ENCODE peak calls at places on chromosome 12, in ten cellular contexts. A, R, M, C, G, J, O, P, Q and K are unnamed samples.

GRCh38 chr12:131783915-131784541 is 44.2 kb upstream of the MMP17 start:
- DNase-seq in A (peak; percentile 84), R (no peak), M (peak; percentile 89), C (no peak), G (no peak), J (peak; percentile 68), O (no peak), P (peak; percentile 84), Q (peak; percentile 82), K (no peak)

GRCh38 chr12:76636141-76636692 is 76.6 kb upstream of the OSBPL8 start:
- DNase-seq in A (peak; percentile 39), R (no peak), M (peak; percentile 61), C (no peak), G (no peak), J (no peak), O (no peak), P (peak; percentile 74), Q (peak; percentile 86), K (no peak)

GRCh38 chr12:131683266-131684014 is 27.4 kb upstream of the SFSWAP start:
- DNase-seq in A (no peak), R (no peak), M (no peak), C (no peak), G (no peak), J (no peak), O (peak; percentile 38), P (no peak), Q (no peak), K (no peak)

GRCh38 chr12:65885312-65885711 is 61.0 kb downstream of the HMGA2 start:
- DNase-seq in A (no peak), R (no peak), M (no peak), C (no peak), G (no peak), J (peak; percentile 42), O (no peak), P (no peak), Q (no peak), K (no peak)

GRCh38 chr12:4355843-4356327 is 23.6 kb downstream of the FGF23 start:
- DNase-seq in A (no peak), R (peak; percentile 11), M (peak; percentile 4), C (no peak), G (peak; percentile 84), J (no peak), O (no peak), P (peak; percentile 32), Q (peak; percentile 47), K (peak; percentile 40)

GRCh38 chr12:108630481-108631207 is 3.0 kb downstream of the SELPLG start:
- DNase-seq in A (peak; percentile 74), R (no peak), M (peak; percentile 68), C (no peak), G (no peak), J (peak; percentile 89), O (no peak), P (peak; percentile 98), Q (peak; percentile 93), K (no peak)

GRCh38 chr12:52517005-52517835 is 3.0 kb downstream of the KRT5 start:
- DNase-seq in A (no peak), R (no peak), M (no peak), C (no peak), G (no peak), J (no peak), O (no peak), P (no peak), Q (peak; percentile 64), K (no peak)

GRCh38 chr12:15732341-15733061 is 56.7 kb downstream of the EPS8 start:
- DNase-seq in A (no peak), R (no peak), M (peak; percentile 82), C (no peak), G (no peak), J (no peak), O (no peak), P (no peak), Q (no peak), K (no peak)

GRCh38 chr12:93085383-93086287 is 156.5 kb upstream of the EEA1 start:
- DNase-seq in A (no peak), R (no peak), M (no peak), C (no peak), G (no peak), J (no peak), O (no peak), P (no peak), Q (no peak), K (no peak)

GRCh38 chr12:38544357-38545066 is 227.9 kb downstream of the ALG10B start:
- DNase-seq in A (no peak), R (no peak), M (no peak), C (no peak), G (peak; percentile 9), J (no peak), O (no peak), P (no peak), Q (no peak), K (no peak)

DNA sequence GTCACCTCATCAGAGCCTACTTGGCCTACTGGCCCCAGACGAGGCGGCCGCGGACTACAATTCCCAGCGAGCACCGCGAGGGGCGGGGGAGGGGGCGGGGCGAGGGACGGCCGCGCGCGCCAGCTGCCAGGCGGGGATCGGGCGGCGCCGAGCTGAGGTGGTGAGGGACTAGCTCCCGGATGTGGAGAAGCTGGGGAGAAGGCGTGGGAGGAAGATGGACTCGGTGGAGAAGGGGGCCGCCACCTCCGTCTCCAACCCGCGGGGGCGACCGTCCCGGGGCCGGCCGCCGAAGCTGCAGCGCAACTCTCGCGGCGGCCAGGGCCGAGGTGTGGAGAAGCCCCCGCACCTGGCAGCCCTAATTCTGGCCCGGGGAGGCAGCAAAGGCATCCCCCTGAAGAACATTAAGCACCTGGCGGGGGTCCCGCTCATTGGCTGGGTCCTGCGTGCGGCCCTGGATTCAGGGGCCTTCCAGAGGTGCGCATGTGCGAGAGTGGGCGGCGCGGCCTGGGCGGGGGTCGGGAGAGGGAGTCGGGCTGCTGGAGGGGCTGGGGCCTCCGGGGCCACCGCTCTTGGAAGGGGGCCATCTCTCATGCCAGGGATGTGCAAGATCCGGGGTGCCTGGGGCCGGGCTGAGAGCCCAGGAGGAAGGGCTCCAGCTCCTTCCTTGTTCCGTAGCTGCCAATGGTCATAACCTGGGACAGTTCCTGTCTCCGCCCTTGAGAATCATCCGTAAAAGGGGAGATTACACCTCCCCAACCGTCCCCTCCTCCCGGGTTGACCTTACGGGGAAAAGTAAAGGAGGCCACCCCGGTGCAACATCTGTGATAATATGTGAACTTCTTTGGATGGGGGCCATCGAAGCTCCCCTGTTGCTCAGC is at the start of gene CMAS:
- DNase-seq in A (peak; percentile 62), R (peak; percentile 94), M (peak; percentile 68), C (peak; percentile 88), G (peak; percentile 84), J (peak; percentile 56), O (peak; percentile 84), P (peak; percentile 61), Q (peak; percentile 79), K (peak; percentile 71)
- H3K4me3 ChIP-seq in A (peak within 1 kb of the TSS; percentile 60), R (peak within 1 kb of the TSS; percentile 79), M (peak within 1 kb of the TSS; percentile 94), C (peak within 1 kb of the TSS; percentile 78), G (peak within 1 kb of the TSS; percentile 96), J (peak within 1 kb of the TSS; percentile 89), O (peak within 1 kb of the TSS; percentile 94), P (peak within 1 kb of the TSS; percentile 94), Q (peak within 1 kb of the TSS; percentile 85), K (peak within 1 kb of the TSS; percentile 91)

GRCh38 chr12:130588696-130589095 is 127.4 kb downstream of the RIMBP2 start:
- DNase-seq in A (no peak), R (no peak), M (no peak), C (no peak), G (no peak), J (no peak), O (no peak), P (no peak), Q (no peak), K (no peak)

GRCh38 chr12:130591736-130592135 is 124.4 kb downstream of the RIMBP2 start:
- DNase-seq in A (no peak), R (no peak), M (no peak), C (no peak), G (no peak), J (no peak), O (no peak), P (no peak), Q (no peak), K (no peak)

GRCh38 chr12:130587966-130588365 is 128.1 kb downstream of the RIMBP2 start:
- DNase-seq in A (no peak), R (peak; percentile 23), M (no peak), C (no peak), G (no peak), J (no peak), O (no peak), P (no peak), Q (no peak), K (no peak)

GRCh38 chr12:130590685-130591084 is 125.4 kb downstream of the RIMBP2 start:
- DNase-seq in A (no peak), R (no peak), M (no peak), C (no peak), G (no peak), J (no peak), O (no peak), P (no peak), Q (no peak), K (no peak)

GRCh38 chr12:130589391-130590317 is 126.4 kb downstream of the RIMBP2 start:
- DNase-seq in A (no peak), R (no peak), M (no peak), C (no peak), G (no peak), J (no peak), O (no peak), P (no peak), Q (no peak), K (no peak)
- H3K4me3 ChIP-seq in A (no peak overlapping the region), R (no peak overlapping the region), M (no peak overlapping the region), C (no peak overlapping the region), G (no peak overlapping the region), J (no peak overlapping the region), O (no peak overlapping the region), P (no peak overlapping the region), Q (no peak overlapping the region), K (no peak overlapping the region)

DNA sequence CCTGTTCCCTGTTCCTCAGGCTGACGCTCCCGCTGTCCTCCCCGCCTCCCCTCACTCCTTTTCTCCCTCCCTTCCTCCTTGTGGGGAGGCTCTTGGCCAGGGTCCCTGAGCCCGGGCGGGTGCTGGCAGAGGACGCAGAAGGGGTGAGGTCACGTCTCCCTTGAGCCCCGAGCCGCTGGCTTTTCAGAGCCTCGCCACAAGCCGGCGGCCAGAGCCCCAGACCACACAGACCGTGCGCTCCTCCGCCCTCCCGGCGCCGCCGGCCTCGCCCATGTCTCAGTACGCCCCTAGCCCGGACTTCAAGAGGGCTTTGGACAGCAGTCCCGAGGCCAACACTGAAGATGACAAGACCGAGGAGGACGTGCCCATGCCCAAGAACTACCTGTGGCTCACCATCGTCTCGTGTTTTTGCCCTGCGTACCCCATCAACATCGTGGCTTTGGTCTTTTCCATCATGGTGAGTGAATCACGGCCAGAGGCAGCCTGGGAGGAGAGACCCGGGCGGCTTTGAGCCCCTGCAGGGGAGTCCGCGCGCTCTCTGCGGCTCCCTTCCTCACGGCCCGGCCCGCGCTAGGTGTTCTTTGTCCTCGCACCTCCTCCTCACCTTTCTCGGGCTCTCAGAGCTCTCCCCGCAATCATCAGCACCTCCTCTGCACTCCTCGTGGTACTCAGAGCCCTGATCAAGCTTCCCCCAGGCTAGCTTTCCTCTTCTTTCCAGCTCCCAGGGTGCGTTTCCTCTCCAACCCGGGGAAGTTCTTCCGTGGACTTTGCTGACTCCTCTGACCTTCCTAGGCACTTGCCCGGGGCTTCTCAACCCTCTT is at the start of gene TMEM233:
- DNase-seq in A (no peak), R (peak; percentile 75), M (peak; percentile 22), C (no peak), G (peak; percentile 22), J (no peak), O (peak; percentile 49), P (no peak), Q (no peak), K (no peak)
- H3K4me3 ChIP-seq in A (no peak within 1 kb of the TSS), R (peak within 1 kb of the TSS; percentile 41), M (no peak within 1 kb of the TSS), C (peak within 1 kb of the TSS; percentile 32), G (peak within 1 kb of the TSS; percentile 40), J (no peak within 1 kb of the TSS), O (no peak within 1 kb of the TSS), P (no peak within 1 kb of the TSS), Q (no peak within 1 kb of the TSS), K (no peak within 1 kb of the TSS)

GRCh38 chr12:19546611-19547162 is 107.4 kb downstream of the AEBP2 start:
- DNase-seq in A (no peak), R (no peak), M (peak; percentile 47), C (no peak), G (no peak), J (peak; percentile 12), O (no peak), P (no peak), Q (peak; percentile 66), K (no peak)
- H3K4me3 ChIP-seq in A (no peak overlapping the region), R (no peak overlapping the region), M (peak overlapping the region; percentile 18), C (no peak overlapping the region), G (no peak overlapping the region), J (peak overlapping the region; percentile 29), O (peak overlapping the region; percentile 39), P (no peak overlapping the region), Q (no peak overlapping the region), K (no peak overlapping the region)